ENCODE peak calls at places on chromosomes 11 and 22, in ten cellular contexts. R, K, A, V, M, X, W, T, H and J are unnamed samples. For H3K27me3, the result is how much of the 10 kb centered on the place peaks cover.

GRCh38 chr11:119414734-119415133 is 8.2 kb downstream of the THY1 start:
- DNase-seq in K (no peak), A (no peak), X (no peak), R (no peak), M (no peak), W (no peak), T (no peak), H (no peak), V (no peak), J (no peak)

GRCh38 chr22:47298017-47298820 is 535.8 kb downstream of the TBC1D22A start:
- DNase-seq in T (no peak), A (no peak), W (no peak), K (no peak), V (no peak), H (no peak), X (no peak), R (no peak), M (no peak), J (no peak)

GRCh38 chr11:114229062-114229450 is 67.1 kb upstream of the NNMT start:
- DNase-seq in M (no peak), X (no peak), A (no peak), H (no peak), R (no peak), W (peak), T (no peak), V (no peak), K (no peak), J (no peak)

GRCh38 chr11:61587541-61587941 is 6.7 kb upstream of the SYT7 start:
- DNase-seq in V (peak), H (peak), W (peak), X (no peak), K (peak), R (peak), A (peak), T (no peak), M (no peak), J (peak)

GRCh38 chr11:96361778-96362177 is 18.8 kb upstream of the MAML2 start:
- DNase-seq in A (no peak), R (no peak), M (no peak), H (no peak), W (peak), X (no peak), T (no peak), K (no peak), V (no peak), J (no peak)

GRCh38 chr11:88420165-88420781 is 82.7 kb upstream of the CTSC start:
- DNase-seq in R (no peak), H (peak), M (no peak), K (no peak), W (peak), T (peak), V (no peak), X (peak), A (no peak), J (no peak)

GRCh38 chr11:73978576-73979086 is 4.0 kb downstream of the UCP2 start:
- DNase-seq in A (peak), M (no peak), W (peak), V (no peak), T (peak), H (no peak), K (no peak), X (no peak), R (no peak), J (no peak)

GRCh38 chr11:88535916-88536547 is 198.5 kb upstream of the CTSC start:
- DNase-seq in V (peak), X (no peak), K (no peak), A (no peak), W (peak), H (no peak), T (peak), R (no peak), M (no peak), J (no peak)

GRCh38 chr11:66685276-66686099 is 7.8 kb upstream of the RBM4B start:
- DNase-seq in X (no peak), M (no peak), H (no peak), W (no peak), A (peak), R (no peak), T (no peak), V (no peak), K (no peak), J (no peak)

GRCh38 chr11:40401132-40401853 is 1058.2 kb downstream of the LRRC4C start:
- DNase-seq in H (no peak), A (no peak), K (no peak), X (no peak), W (no peak), T (no peak), R (no peak), V (no peak), M (no peak), J (no peak)

GRCh38 chr11:125062931-125063428 is at the start of gene SLC37A2:
- DNase-seq in M (peak), A (peak), W (peak), R (peak), H (peak), K (peak), T (peak), X (no peak), V (peak), J (peak)

GRCh38 chr11:45253640-45254039 is 32.5 kb downstream of the SYT13 start:
- DNase-seq in W (no peak), X (no peak), M (no peak), H (no peak), K (no peak), A (no peak), R (no peak), T (no peak), V (no peak), J (no peak)

DNA sequence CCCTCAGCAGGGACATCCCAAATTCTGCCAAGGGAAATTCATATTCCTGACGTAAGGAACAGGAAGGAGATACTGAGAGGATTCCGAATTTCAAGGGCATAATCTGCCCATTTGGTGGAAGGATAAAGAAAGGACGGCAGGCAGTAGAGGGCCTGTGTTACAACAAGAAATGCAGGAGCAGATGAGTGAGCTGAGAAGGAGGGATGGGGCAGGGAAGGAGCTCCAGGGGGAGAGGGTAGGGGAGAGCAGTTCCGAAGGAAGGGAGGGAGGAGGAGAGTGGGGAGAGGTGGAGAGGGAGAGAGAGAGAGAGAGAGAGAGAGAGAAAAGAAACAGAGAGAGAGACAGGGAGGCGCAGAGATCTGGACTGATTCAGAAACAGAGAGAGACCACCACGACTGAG is 851 bp downstream of the OPCML start:
- DNase-seq in A (no peak), W (no peak), R (no peak), K (no peak), V (peak), X (no peak), T (no peak), M (no peak), H (no peak), J (no peak)
- H3K27me3 ChIP-seq in A (under half), W (under half), R (half or more), K (under half), V (under half), X (under half), T (under half), M (under half), H (under half), J (under half)

GRCh38 chr22:45891996-45892621 is 84.9 kb downstream of the WNT7B start:
- DNase-seq in T (no peak), V (no peak), H (no peak), W (no peak), X (no peak), A (peak), R (no peak), M (no peak), K (no peak), J (no peak)

GRCh38 chr22:45891471-45891995 is 85.4 kb downstream of the WNT7B start:
- DNase-seq in A (peak), H (no peak), W (no peak), M (no peak), X (no peak), R (no peak), T (no peak), V (no peak), K (no peak), J (no peak)

GRCh38 chr22:45895436-45896152 is 81.4 kb downstream of the WNT7B start:
- DNase-seq in M (no peak), A (peak), V (no peak), K (no peak), X (no peak), H (no peak), W (no peak), R (no peak), T (no peak), J (peak)

GRCh38 chr22:45892681-45893461 is 84.1 kb downstream of the WNT7B start:
- DNase-seq in T (no peak), V (no peak), X (no peak), H (no peak), A (peak), M (no peak), R (no peak), K (no peak), W (no peak), J (no peak)

DNA sequence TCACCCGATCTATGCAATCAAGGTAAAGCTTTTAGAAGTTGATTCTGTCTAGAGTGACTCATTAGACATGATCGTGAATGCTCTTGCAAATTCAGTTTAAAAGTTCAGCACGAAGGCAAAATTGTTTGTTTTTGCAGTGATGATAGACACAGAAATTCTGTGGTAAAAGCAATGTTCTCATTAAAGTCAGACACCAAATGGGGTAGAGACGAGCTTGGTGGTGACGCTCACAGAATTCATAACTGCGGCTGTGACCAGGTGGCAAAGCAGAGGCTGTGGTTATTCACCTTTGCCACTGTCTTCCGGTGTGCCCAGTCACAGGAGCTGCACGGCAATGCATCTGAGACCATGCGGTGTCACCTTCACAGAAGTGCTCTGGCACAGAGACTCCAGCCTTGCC is 83.4 kb downstream of the WNT7B start:
- DNase-seq in X (no peak), H (no peak), W (no peak), R (no peak), K (no peak), V (no peak), A (peak), T (peak), M (no peak), J (peak)
- H3K27me3 ChIP-seq in X (under half), H (under half), W (under half), R (under half), K (under half), V (under half), A (under half), T (under half), M (under half), J (under half)

DNA sequence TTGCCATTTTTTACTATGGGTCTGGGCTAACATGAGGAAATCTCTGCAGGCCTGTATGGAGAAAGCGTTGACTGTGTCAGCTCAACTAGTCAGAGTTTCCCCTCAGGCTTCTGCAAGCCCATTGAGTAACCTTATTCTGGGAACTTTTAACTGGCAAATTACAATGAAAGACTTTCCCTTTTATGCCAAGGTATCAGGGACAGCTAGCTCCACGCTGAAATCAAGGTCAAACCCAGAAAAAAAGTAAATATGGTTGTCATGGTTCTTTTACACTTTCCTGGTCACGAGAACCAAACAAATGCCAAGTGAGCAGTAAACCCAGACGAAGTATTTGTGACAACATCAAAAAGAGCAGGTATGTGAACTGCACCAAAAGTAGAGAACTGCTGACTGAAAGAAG is 13.8 kb downstream of the OSBP start:
- DNase-seq in W (no peak), V (no peak), M (no peak), A (no peak), X (no peak), H (no peak), K (no peak), T (no peak), R (no peak), J (no peak)
- H3K27me3 ChIP-seq in W (under half), V (under half), M (under half), A (under half), X (under half), H (under half), K (under half), T (under half), R (under half), J (under half)

GRCh38 chr11:11075515-11076171 is 217.8 kb upstream of the ZBED5 start:
- DNase-seq in V (peak), X (no peak), R (no peak), H (no peak), W (peak), K (no peak), A (no peak), T (no peak), M (no peak), J (no peak)

GRCh38 chr11:11076879-11077278 is 219.0 kb upstream of the ZBED5 start:
- DNase-seq in V (no peak), T (no peak), K (no peak), R (no peak), M (no peak), X (no peak), A (no peak), W (no peak), H (no peak), J (no peak)

GRCh38 chr11:11076276-11076675 is 218.4 kb upstream of the ZBED5 start:
- DNase-seq in K (no peak), T (no peak), M (no peak), X (no peak), R (no peak), W (no peak), H (no peak), A (no peak), V (peak), J (no peak)

GRCh38 chr11:11078344-11078743 is 220.5 kb upstream of the ZBED5 start:
- DNase-seq in H (no peak), A (no peak), T (peak), R (no peak), K (no peak), W (peak), M (no peak), X (no peak), V (peak), J (no peak)

GRCh38 chr11:11077898-11078297 is 220.0 kb upstream of the ZBED5 start:
- DNase-seq in W (no peak), M (no peak), R (no peak), K (no peak), X (no peak), H (no peak), A (no peak), V (no peak), T (no peak), J (no peak)
- H3K27me3 ChIP-seq in W (half or more), M (under half), R (under half), K (under half), X (under half), H (under half), A (under half), V (under half), T (under half), J (under half)

GRCh38 chr22:30170126-30170525 is 76.4 kb downstream of the LIF start:
- DNase-seq in R (no peak), A (no peak), V (no peak), M (no peak), X (no peak), K (no peak), W (no peak), T (no peak), H (no peak), J (no peak)
- H3K27me3 ChIP-seq in R (under half), A (under half), V (under half), M (under half), X (under half), K (under half), W (under half), T (under half), H (under half), J (under half)

GRCh38 chr22:22773979-22774738 is 113.5 kb upstream of the IGLL5 start:
- DNase-seq in W (no peak), X (no peak), M (no peak), V (no peak), T (no peak), R (no peak), H (no peak), K (no peak), A (no peak), J (no peak)
- H3K27me3 ChIP-seq in W (under half), X (under half), M (under half), V (under half), T (under half), R (half or more), H (under half), K (under half), A (under half), J (under half)

DNA sequence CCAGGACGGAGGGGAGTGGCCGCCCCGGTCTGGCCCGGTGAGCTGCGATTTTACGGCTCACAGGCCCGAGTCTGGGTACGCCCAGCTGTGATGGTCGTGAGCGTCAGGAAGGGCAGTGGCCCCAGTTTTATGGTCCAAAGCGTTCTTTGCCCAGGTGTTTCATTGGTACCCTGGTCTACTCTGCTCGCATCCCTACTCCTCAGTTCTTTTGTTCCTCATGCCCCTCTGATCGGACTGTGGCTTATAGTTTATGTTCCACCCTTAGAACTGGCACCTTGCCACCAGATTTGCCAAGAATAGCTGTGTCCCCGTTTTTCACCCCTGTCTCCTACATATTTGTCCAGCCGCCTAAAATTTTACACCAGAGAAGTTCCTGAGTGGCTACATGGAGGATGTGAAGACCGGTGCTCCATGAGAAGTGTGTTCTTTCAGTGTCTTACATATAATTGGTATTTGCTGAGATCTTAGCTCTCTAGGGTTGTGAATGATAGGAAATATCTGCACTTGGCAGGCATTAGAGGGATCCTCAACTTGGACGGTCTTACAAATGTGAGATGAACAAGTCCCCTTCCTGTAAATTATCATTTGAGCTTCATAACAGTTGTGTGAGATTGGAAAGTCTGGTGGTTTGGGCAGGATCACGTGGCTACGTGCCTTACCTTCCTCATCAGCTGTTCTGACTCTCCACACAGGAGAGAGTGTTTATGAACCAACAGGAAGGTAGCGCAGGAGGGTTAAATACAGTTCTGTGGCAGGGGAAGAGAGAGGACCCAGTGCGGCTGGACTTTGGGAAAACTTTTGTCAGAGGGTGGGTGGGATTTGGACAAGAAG is 1.1 kb downstream of the PANX1 start:
- DNase-seq in R (peak), W (peak), H (no peak), X (no peak), T (peak), A (no peak), M (no peak), V (no peak), K (no peak), J (peak)
- H3K27me3 ChIP-seq in R (under half), W (under half), H (under half), X (under half), T (under half), A (under half), M (under half), V (under half), K (under half), J (under half)

GRCh38 chr11:20608938-20609337 is 9.5 kb downstream of the SLC6A5 start:
- DNase-seq in X (no peak), R (no peak), M (no peak), V (no peak), K (no peak), H (no peak), W (peak), T (no peak), A (no peak), J (no peak)

GRCh38 chr11:20611445-20611844 is 12.0 kb downstream of the SLC6A5 start:
- DNase-seq in W (no peak), T (no peak), M (no peak), H (no peak), A (no peak), K (no peak), V (no peak), X (no peak), R (no peak), J (no peak)

GRCh38 chr11:20610825-20611224 is 11.4 kb downstream of the SLC6A5 start:
- DNase-seq in K (no peak), X (no peak), H (no peak), V (no peak), W (no peak), M (no peak), R (no peak), A (no peak), T (peak), J (no peak)

GRCh38 chr11:20611892-20612291 is 12.5 kb downstream of the SLC6A5 start:
- DNase-seq in X (no peak), R (no peak), T (no peak), W (no peak), H (no peak), A (no peak), V (no peak), M (no peak), K (no peak), J (no peak)

GRCh38 chr11:20609727-20610707 is 10.6 kb downstream of the SLC6A5 start:
- DNase-seq in M (peak), H (peak), R (peak), T (peak), A (peak), K (peak), V (peak), W (peak), X (no peak), J (peak)
- H3K27me3 ChIP-seq in M (half or more), H (under half), R (half or more), T (under half), A (half or more), K (under half), V (under half), W (under half), X (under half), J (under half)